ENCODE peak calls at places on chromosome 21, in five cellular contexts. B is tibial nerve, E is GM04504, M is heart right ventricle, K is Peyer's patch. A is an unnamed sample.

GRCh38 chr21:35646606-35647005 is 413.7 kb downstream of the SETD4 start:
- DNase-seq in B (no peak), E (no peak), M (no peak), K (no peak), A (no peak)

GRCh38 chr21:27171704-27172103 is 204.8 kb upstream of the ADAMTS5 start:
- DNase-seq in B (no peak), E (peak), M (no peak), K (no peak), A (no peak)

GRCh38 chr21:46253610-46254124 is 25.1 kb upstream of the LSS start:
- DNase-seq in B (no peak), E (no peak), M (no peak), K (no peak), A (peak)

GRCh38 chr21:29264721-29265120 is 34.0 kb upstream of the BACH1 start:
- DNase-seq in B (no peak), E (no peak), M (no peak), K (no peak), A (no peak)

GRCh38 chr21:42677339-42678117 is 24.1 kb downstream of the PDE9A start:
- DNase-seq in B (peak), E (no peak), M (no peak), K (no peak), A (no peak)

GRCh38 chr21:45838636-45839035 is 142.9 kb upstream of the COL6A1 start:
- DNase-seq in B (no peak), E (no peak), M (no peak), K (no peak), A (no peak)

GRCh38 chr21:39020751-39021474 is 162.3 kb downstream of the PSMG1 start:
- DNase-seq in B (no peak), E (peak), M (no peak), K (no peak), A (no peak)

GRCh38 chr21:46112731-46113215 is 14.9 kb downstream of the COL6A2 start:
- DNase-seq in B (no peak), E (no peak), M (no peak), K (peak), A (no peak)

GRCh38 chr21:45620201-45620600 is 23.3 kb upstream of the PCBP3 start:
- DNase-seq in B (no peak), E (no peak), M (no peak), K (no peak), A (no peak)

GRCh38 chr21:38925923-38926322 is 120.2 kb downstream of the ETS2 start:
- DNase-seq in B (peak), E (peak), M (peak), K (no peak), A (no peak)

GRCh38 chr21:35002879-35003722 is 46.0 kb downstream of the RUNX1 start:
- DNase-seq in B (no peak), E (no peak), M (no peak), K (no peak), A (no peak)

GRCh38 chr21:34582506-34583150 is 32.3 kb downstream of the RCAN1 start:
- DNase-seq in B (no peak), E (peak), M (peak), K (no peak), A (no peak)

GRCh38 chr21:20083336-20083735 is 914.9 kb upstream of the NCAM2 start:
- DNase-seq in B (no peak), E (no peak), M (no peak), K (no peak), A (no peak)

GRCh38 chr21:39452207-39452964 is 616 bp downstream of the SH3BGR start:
- DNase-seq in B (no peak), E (peak), M (no peak), K (no peak), A (no peak)

GRCh38 chr21:42272984-42273600 is 42.1 kb downstream of the TFF3 start:
- DNase-seq in B (no peak), E (no peak), M (no peak), K (no peak), A (no peak)

GRCh38 chr21:38170705-38171682 is 85.8 kb upstream of the KCNJ15 start:
- DNase-seq in B (no peak), E (no peak), M (no peak), K (no peak), A (no peak)

GRCh38 chr21:43609501-43610340 is 49.6 kb downstream of the HSF2BP start:
- DNase-seq in B (no peak), E (no peak), M (no peak), K (no peak), A (no peak)

GRCh38 chr21:15625363-15625762 is 104.4 kb upstream of the USP25 start:
- DNase-seq in B (no peak), E (no peak), M (no peak), K (no peak), A (no peak)

GRCh38 chr21:35053356-35054096 is 4.4 kb upstream of the RUNX1 start:
- DNase-seq in B (no peak), E (no peak), M (no peak), K (no peak), A (no peak)

GRCh38 chr21:37654596-37654995 is 261.7 kb downstream of the KCNJ6 start:
- DNase-seq in B (no peak), E (no peak), M (no peak), K (no peak), A (no peak)

GRCh38 chr21:29604096-29604495 is 305.4 kb downstream of the BACH1 start:
- DNase-seq in B (no peak), E (no peak), M (no peak), K (no peak), A (no peak)

GRCh38 chr21:39004776-39005605 is 178.3 kb downstream of the PSMG1 start:
- DNase-seq in B (no peak), E (no peak), M (peak), K (no peak), A (no peak)

GRCh38 chr21:29258626-29259335 is 39.9 kb upstream of the BACH1 start:
- DNase-seq in B (no peak), E (peak), M (no peak), K (no peak), A (no peak)

GRCh38 chr21:30625449-30625848 is 5.0 kb downstream of the KRTAP20-4 start:
- DNase-seq in B (no peak), E (no peak), M (no peak), K (no peak), A (no peak)

GRCh38 chr21:17577701-17578100 is 35.0 kb downstream of the BTG3 start:
- DNase-seq in B (no peak), E (no peak), M (no peak), K (no peak), A (no peak)

GRCh38 chr21:36254106-36254941 is 65.7 kb upstream of the MORC3 start:
- DNase-seq in B (no peak), E (no peak), M (no peak), K (no peak), A (no peak)

GRCh38 chr21:46153259-46154154 is 1.9 kb downstream of the FTCD start:
- DNase-seq in B (no peak), E (no peak), M (peak), K (no peak), A (no peak)

GRCh38 chr21:46165099-46165498 is 9.7 kb upstream of the FTCD start:
- DNase-seq in B (no peak), E (no peak), M (no peak), K (no peak), A (no peak)

GRCh38 chr21:43775795-43776430 is at the start of gene CSTB:
- DNase-seq in B (peak), E (peak), M (peak), K (peak), A (peak)

GRCh38 chr21:32021319-32022027 is 148.7 kb downstream of the HUNK start:
- DNase-seq in B (no peak), E (no peak), M (peak), K (no peak), A (no peak)

GRCh38 chr21:36450511-36450910 is 29.4 kb downstream of the CLDN14 start:
- DNase-seq in B (no peak), E (no peak), M (no peak), K (no peak), A (no peak)

GRCh38 chr21:33127154-33127893 is 57.4 kb downstream of the OLIG1 start:
- DNase-seq in B (peak), E (peak), M (peak), K (peak), A (peak)

GRCh38 chr21:39430016-39430415 is 15.6 kb downstream of the LCA5L start:
- DNase-seq in B (no peak), E (no peak), M (no peak), K (no peak), A (no peak)

GRCh38 chr21:41848971-41849580 is 30.1 kb downstream of the PRDM15 start:
- DNase-seq in B (no peak), E (no peak), M (no peak), K (no peak), A (no peak)

GRCh38 chr21:35195232-35195631 is 146.1 kb upstream of the RUNX1 start:
- DNase-seq in B (no peak), E (no peak), M (no peak), K (no peak), A (no peak)